ENCODE peak calls at places on chromosomes 6 and 20, in six cellular contexts. One of them, this sample, is unnamed.

GRCh38 chr6:21840428-21840827 is 246.9 kb downstream of the SOX4 start:
- DNase-seq in HAP-1: no peak
- DNase-seq in thoracic aorta: no peak
- DNase-seq in mucosa of descending colon: no peak
- DNase-seq in stimulated activated CD4-positive, alpha-beta T cell treated with anti-CD3 and anti-CD28 coated beads, Interleukin-1b, Interleukin-23, amount 100 ng/mL, for 4 hours: no peak
- DNase-seq in fibroblast of mammary gland: peak
- DNase-seq in this sample: no peak

GRCh38 chr6:119079288-119079809 is 885 bp upstream of the FAM184A start:
- DNase-seq in HAP-1: no peak
- DNase-seq in thoracic aorta: no peak
- DNase-seq in mucosa of descending colon: peak
- DNase-seq in stimulated activated CD4-positive, alpha-beta T cell treated with anti-CD3 and anti-CD28 coated beads, Interleukin-1b, Interleukin-23, amount 100 ng/mL, for 4 hours: no peak
- DNase-seq in fibroblast of mammary gland: peak
- DNase-seq in this sample: no peak

GRCh38 chr20:60895363-60896079 is 356.5 kb upstream of the CDH4 start:
- DNase-seq in HAP-1: no peak
- DNase-seq in thoracic aorta: no peak
- DNase-seq in mucosa of descending colon: no peak
- DNase-seq in stimulated activated CD4-positive, alpha-beta T cell treated with anti-CD3 and anti-CD28 coated beads, Interleukin-1b, Interleukin-23, amount 100 ng/mL, for 4 hours: no peak
- DNase-seq in fibroblast of mammary gland: no peak
- DNase-seq in this sample: no peak

GRCh38 chr6:136738178-136739057 is 53.9 kb downstream of the MAP3K5 start:
- DNase-seq in HAP-1: no peak
- DNase-seq in thoracic aorta: no peak
- DNase-seq in mucosa of descending colon: peak
- DNase-seq in stimulated activated CD4-positive, alpha-beta T cell treated with anti-CD3 and anti-CD28 coated beads, Interleukin-1b, Interleukin-23, amount 100 ng/mL, for 4 hours: no peak
- DNase-seq in fibroblast of mammary gland: peak
- DNase-seq in this sample: no peak

GRCh38 chr6:170272341-170273065 is 18.4 kb downstream of the DLL1 start:
- DNase-seq in HAP-1: no peak
- DNase-seq in thoracic aorta: no peak
- DNase-seq in mucosa of descending colon: no peak
- DNase-seq in stimulated activated CD4-positive, alpha-beta T cell treated with anti-CD3 and anti-CD28 coated beads, Interleukin-1b, Interleukin-23, amount 100 ng/mL, for 4 hours: no peak
- DNase-seq in fibroblast of mammary gland: no peak
- DNase-seq in this sample: no peak

GRCh38 chr6:149079911-149080501 is 237.5 kb upstream of the TAB2 start:
- DNase-seq in HAP-1: no peak
- DNase-seq in thoracic aorta: no peak
- DNase-seq in mucosa of descending colon: no peak
- DNase-seq in stimulated activated CD4-positive, alpha-beta T cell treated with anti-CD3 and anti-CD28 coated beads, Interleukin-1b, Interleukin-23, amount 100 ng/mL, for 4 hours: no peak
- DNase-seq in fibroblast of mammary gland: peak
- DNase-seq in this sample: no peak

GRCh38 chr6:37433657-37434271 is 743 bp downstream of the CMTR1 start:
- DNase-seq in HAP-1: no peak
- DNase-seq in thoracic aorta: no peak
- DNase-seq in mucosa of descending colon: no peak
- DNase-seq in stimulated activated CD4-positive, alpha-beta T cell treated with anti-CD3 and anti-CD28 coated beads, Interleukin-1b, Interleukin-23, amount 100 ng/mL, for 4 hours: peak
- DNase-seq in fibroblast of mammary gland: peak
- DNase-seq in this sample: peak

GRCh38 chr6:17102258-17102870 is 514 bp downstream of the STMND1 start:
- DNase-seq in HAP-1: no peak
- DNase-seq in thoracic aorta: no peak
- DNase-seq in mucosa of descending colon: peak
- DNase-seq in stimulated activated CD4-positive, alpha-beta T cell treated with anti-CD3 and anti-CD28 coated beads, Interleukin-1b, Interleukin-23, amount 100 ng/mL, for 4 hours: no peak
- DNase-seq in fibroblast of mammary gland: no peak
- DNase-seq in this sample: no peak

GRCh38 chr6:166707045-166707444 is 80.0 kb upstream of the RPS6KA2 start:
- DNase-seq in HAP-1: no peak
- DNase-seq in thoracic aorta: no peak
- DNase-seq in mucosa of descending colon: peak
- DNase-seq in stimulated activated CD4-positive, alpha-beta T cell treated with anti-CD3 and anti-CD28 coated beads, Interleukin-1b, Interleukin-23, amount 100 ng/mL, for 4 hours: no peak
- DNase-seq in fibroblast of mammary gland: peak
- DNase-seq in this sample: no peak

GRCh38 chr20:64077876-64078551 is 1.3 kb downstream of the RGS19 start:
- DNase-seq in HAP-1: no peak
- DNase-seq in thoracic aorta: no peak
- DNase-seq in mucosa of descending colon: peak
- DNase-seq in stimulated activated CD4-positive, alpha-beta T cell treated with anti-CD3 and anti-CD28 coated beads, Interleukin-1b, Interleukin-23, amount 100 ng/mL, for 4 hours: peak
- DNase-seq in fibroblast of mammary gland: no peak
- DNase-seq in this sample: no peak

GRCh38 chr6:149615805-149616204 is 32.7 kb downstream of the KATNA1 start:
- DNase-seq in HAP-1: peak
- DNase-seq in thoracic aorta: no peak
- DNase-seq in mucosa of descending colon: no peak
- DNase-seq in stimulated activated CD4-positive, alpha-beta T cell treated with anti-CD3 and anti-CD28 coated beads, Interleukin-1b, Interleukin-23, amount 100 ng/mL, for 4 hours: no peak
- DNase-seq in fibroblast of mammary gland: no peak
- DNase-seq in this sample: no peak

GRCh38 chr6:151330130-151330715 is 61.1 kb downstream of the ZBTB2 start:
- DNase-seq in HAP-1: no peak
- DNase-seq in thoracic aorta: no peak
- DNase-seq in mucosa of descending colon: no peak
- DNase-seq in stimulated activated CD4-positive, alpha-beta T cell treated with anti-CD3 and anti-CD28 coated beads, Interleukin-1b, Interleukin-23, amount 100 ng/mL, for 4 hours: no peak
- DNase-seq in fibroblast of mammary gland: peak
- DNase-seq in this sample: no peak

GRCh38 chr6:41970436-41970846 is 28.8 kb upstream of the CCND3 start:
- DNase-seq in HAP-1: peak
- DNase-seq in thoracic aorta: no peak
- DNase-seq in mucosa of descending colon: no peak
- DNase-seq in stimulated activated CD4-positive, alpha-beta T cell treated with anti-CD3 and anti-CD28 coated beads, Interleukin-1b, Interleukin-23, amount 100 ng/mL, for 4 hours: peak
- DNase-seq in fibroblast of mammary gland: peak
- DNase-seq in this sample: no peak

GRCh38 chr6:138645976-138646640 is 127.5 kb upstream of the CCDC28A start:
- DNase-seq in HAP-1: no peak
- DNase-seq in thoracic aorta: no peak
- DNase-seq in mucosa of descending colon: no peak
- DNase-seq in stimulated activated CD4-positive, alpha-beta T cell treated with anti-CD3 and anti-CD28 coated beads, Interleukin-1b, Interleukin-23, amount 100 ng/mL, for 4 hours: no peak
- DNase-seq in fibroblast of mammary gland: no peak
- DNase-seq in this sample: no peak

GRCh38 chr6:84441456-84441855 is 214.0 kb upstream of the CEP162 start:
- DNase-seq in HAP-1: no peak
- DNase-seq in thoracic aorta: no peak
- DNase-seq in mucosa of descending colon: no peak
- DNase-seq in stimulated activated CD4-positive, alpha-beta T cell treated with anti-CD3 and anti-CD28 coated beads, Interleukin-1b, Interleukin-23, amount 100 ng/mL, for 4 hours: no peak
- DNase-seq in fibroblast of mammary gland: peak
- DNase-seq in this sample: no peak

GRCh38 chr20:63635431-63636141 is 8.7 kb upstream of the GMEB2 start:
- DNase-seq in HAP-1: no peak
- DNase-seq in thoracic aorta: no peak
- DNase-seq in mucosa of descending colon: peak
- DNase-seq in stimulated activated CD4-positive, alpha-beta T cell treated with anti-CD3 and anti-CD28 coated beads, Interleukin-1b, Interleukin-23, amount 100 ng/mL, for 4 hours: peak
- DNase-seq in fibroblast of mammary gland: no peak
- DNase-seq in this sample: no peak

GRCh38 chr6:5398530-5398929 is 137.2 kb downstream of the FARS2 start:
- DNase-seq in HAP-1: peak
- DNase-seq in thoracic aorta: no peak
- DNase-seq in mucosa of descending colon: peak
- DNase-seq in stimulated activated CD4-positive, alpha-beta T cell treated with anti-CD3 and anti-CD28 coated beads, Interleukin-1b, Interleukin-23, amount 100 ng/mL, for 4 hours: no peak
- DNase-seq in fibroblast of mammary gland: peak
- DNase-seq in this sample: peak

GRCh38 chr6:89270951-89271721 is 44.0 kb downstream of the GABRR2 start:
- DNase-seq in HAP-1: no peak
- DNase-seq in thoracic aorta: no peak
- DNase-seq in mucosa of descending colon: no peak
- DNase-seq in stimulated activated CD4-positive, alpha-beta T cell treated with anti-CD3 and anti-CD28 coated beads, Interleukin-1b, Interleukin-23, amount 100 ng/mL, for 4 hours: no peak
- DNase-seq in fibroblast of mammary gland: no peak
- DNase-seq in this sample: no peak

GRCh38 chr20:48058611-48059559 is 273.6 kb upstream of the SULF2 start:
- DNase-seq in HAP-1: no peak
- DNase-seq in thoracic aorta: no peak
- DNase-seq in mucosa of descending colon: no peak
- DNase-seq in stimulated activated CD4-positive, alpha-beta T cell treated with anti-CD3 and anti-CD28 coated beads, Interleukin-1b, Interleukin-23, amount 100 ng/mL, for 4 hours: no peak
- DNase-seq in fibroblast of mammary gland: no peak
- DNase-seq in this sample: no peak

GRCh38 chr20:50721881-50722281 is 9.5 kb upstream of the PARD6B start:
- DNase-seq in HAP-1: no peak
- DNase-seq in thoracic aorta: peak
- DNase-seq in mucosa of descending colon: no peak
- DNase-seq in stimulated activated CD4-positive, alpha-beta T cell treated with anti-CD3 and anti-CD28 coated beads, Interleukin-1b, Interleukin-23, amount 100 ng/mL, for 4 hours: no peak
- DNase-seq in fibroblast of mammary gland: peak
- DNase-seq in this sample: no peak

GRCh38 chr6:125170376-125170775 is 16.8 kb downstream of the TPD52L1 start:
- DNase-seq in HAP-1: no peak
- DNase-seq in thoracic aorta: no peak
- DNase-seq in mucosa of descending colon: no peak
- DNase-seq in stimulated activated CD4-positive, alpha-beta T cell treated with anti-CD3 and anti-CD28 coated beads, Interleukin-1b, Interleukin-23, amount 100 ng/mL, for 4 hours: no peak
- DNase-seq in fibroblast of mammary gland: peak
- DNase-seq in this sample: no peak

GRCh38 chr6:26130581-26131247 is 43.5 kb downstream of the HFE start:
- DNase-seq in HAP-1: no peak
- DNase-seq in thoracic aorta: no peak
- DNase-seq in mucosa of descending colon: no peak
- DNase-seq in stimulated activated CD4-positive, alpha-beta T cell treated with anti-CD3 and anti-CD28 coated beads, Interleukin-1b, Interleukin-23, amount 100 ng/mL, for 4 hours: no peak
- DNase-seq in fibroblast of mammary gland: no peak
- DNase-seq in this sample: no peak

GRCh38 chr6:163635731-163636344 is 221.3 kb downstream of the QKI start:
- DNase-seq in HAP-1: no peak
- DNase-seq in thoracic aorta: no peak
- DNase-seq in mucosa of descending colon: no peak
- DNase-seq in stimulated activated CD4-positive, alpha-beta T cell treated with anti-CD3 and anti-CD28 coated beads, Interleukin-1b, Interleukin-23, amount 100 ng/mL, for 4 hours: no peak
- DNase-seq in fibroblast of mammary gland: no peak
- DNase-seq in this sample: no peak

GRCh38 chr6:22221630-22222029 is 75.2 kb downstream of the PRL start:
- DNase-seq in HAP-1: no peak
- DNase-seq in thoracic aorta: no peak
- DNase-seq in mucosa of descending colon: no peak
- DNase-seq in stimulated activated CD4-positive, alpha-beta T cell treated with anti-CD3 and anti-CD28 coated beads, Interleukin-1b, Interleukin-23, amount 100 ng/mL, for 4 hours: no peak
- DNase-seq in fibroblast of mammary gland: no peak
- DNase-seq in this sample: no peak

GRCh38 chr6:170292111-170292777 is 1.4 kb upstream of the DLL1 start:
- DNase-seq in HAP-1: no peak
- DNase-seq in thoracic aorta: no peak
- DNase-seq in mucosa of descending colon: peak
- DNase-seq in stimulated activated CD4-positive, alpha-beta T cell treated with anti-CD3 and anti-CD28 coated beads, Interleukin-1b, Interleukin-23, amount 100 ng/mL, for 4 hours: no peak
- DNase-seq in fibroblast of mammary gland: no peak
- DNase-seq in this sample: no peak

GRCh38 chr20:24747015-24747712 is 201.9 kb upstream of the CST7 start:
- DNase-seq in HAP-1: no peak
- DNase-seq in thoracic aorta: no peak
- DNase-seq in mucosa of descending colon: no peak
- DNase-seq in stimulated activated CD4-positive, alpha-beta T cell treated with anti-CD3 and anti-CD28 coated beads, Interleukin-1b, Interleukin-23, amount 100 ng/mL, for 4 hours: no peak
- DNase-seq in fibroblast of mammary gland: no peak
- DNase-seq in this sample: no peak

GRCh38 chr20:1813101-1813529 is 82.1 kb upstream of the SIRPA start:
- DNase-seq in HAP-1: no peak
- DNase-seq in thoracic aorta: peak
- DNase-seq in mucosa of descending colon: peak
- DNase-seq in stimulated activated CD4-positive, alpha-beta T cell treated with anti-CD3 and anti-CD28 coated beads, Interleukin-1b, Interleukin-23, amount 100 ng/mL, for 4 hours: no peak
- DNase-seq in fibroblast of mammary gland: peak
- DNase-seq in this sample: no peak

GRCh38 chr20:18524646-18525045 is 16.9 kb downstream of the SEC23B start:
- DNase-seq in HAP-1: no peak
- DNase-seq in thoracic aorta: no peak
- DNase-seq in mucosa of descending colon: no peak
- DNase-seq in stimulated activated CD4-positive, alpha-beta T cell treated with anti-CD3 and anti-CD28 coated beads, Interleukin-1b, Interleukin-23, amount 100 ng/mL, for 4 hours: no peak
- DNase-seq in fibroblast of mammary gland: peak
- DNase-seq in this sample: no peak

GRCh38 chr6:43263314-43264178 is 20.3 kb downstream of the TTBK1 start:
- DNase-seq in HAP-1: peak
- DNase-seq in thoracic aorta: peak
- DNase-seq in mucosa of descending colon: peak
- DNase-seq in stimulated activated CD4-positive, alpha-beta T cell treated with anti-CD3 and anti-CD28 coated beads, Interleukin-1b, Interleukin-23, amount 100 ng/mL, for 4 hours: peak
- DNase-seq in fibroblast of mammary gland: peak
- DNase-seq in this sample: no peak

GRCh38 chr6:3163248-3163594 is 5.9 kb upstream of the TUBB2A start:
- DNase-seq in HAP-1: no peak
- DNase-seq in thoracic aorta: no peak
- DNase-seq in mucosa of descending colon: no peak
- DNase-seq in stimulated activated CD4-positive, alpha-beta T cell treated with anti-CD3 and anti-CD28 coated beads, Interleukin-1b, Interleukin-23, amount 100 ng/mL, for 4 hours: no peak
- DNase-seq in fibroblast of mammary gland: no peak
- DNase-seq in this sample: no peak

GRCh38 chr6:16822975-16823374 is 61.7 kb upstream of the ATXN1 start:
- DNase-seq in HAP-1: no peak
- DNase-seq in thoracic aorta: no peak
- DNase-seq in mucosa of descending colon: no peak
- DNase-seq in stimulated activated CD4-positive, alpha-beta T cell treated with anti-CD3 and anti-CD28 coated beads, Interleukin-1b, Interleukin-23, amount 100 ng/mL, for 4 hours: no peak
- DNase-seq in fibroblast of mammary gland: no peak
- DNase-seq in this sample: no peak

GRCh38 chr6:81838031-81838430 is 85.5 kb upstream of the TENT5A start:
- DNase-seq in HAP-1: no peak
- DNase-seq in thoracic aorta: no peak
- DNase-seq in mucosa of descending colon: peak
- DNase-seq in stimulated activated CD4-positive, alpha-beta T cell treated with anti-CD3 and anti-CD28 coated beads, Interleukin-1b, Interleukin-23, amount 100 ng/mL, for 4 hours: no peak
- DNase-seq in fibroblast of mammary gland: no peak
- DNase-seq in this sample: no peak

GRCh38 chr6:6547111-6547879 is 41.2 kb upstream of the LY86 start:
- DNase-seq in HAP-1: peak
- DNase-seq in thoracic aorta: peak
- DNase-seq in mucosa of descending colon: peak
- DNase-seq in stimulated activated CD4-positive, alpha-beta T cell treated with anti-CD3 and anti-CD28 coated beads, Interleukin-1b, Interleukin-23, amount 100 ng/mL, for 4 hours: peak
- DNase-seq in fibroblast of mammary gland: peak
- DNase-seq in this sample: peak

GRCh38 chr6:16237242-16237641 is 1.1 kb upstream of the GMPR start:
- DNase-seq in HAP-1: no peak
- DNase-seq in thoracic aorta: no peak
- DNase-seq in mucosa of descending colon: no peak
- DNase-seq in stimulated activated CD4-positive, alpha-beta T cell treated with anti-CD3 and anti-CD28 coated beads, Interleukin-1b, Interleukin-23, amount 100 ng/mL, for 4 hours: no peak
- DNase-seq in fibroblast of mammary gland: no peak
- DNase-seq in this sample: no peak

GRCh38 chr6:6148192-6148815 is 141.6 kb upstream of the NRN1 start:
- DNase-seq in HAP-1: no peak
- DNase-seq in thoracic aorta: no peak
- DNase-seq in mucosa of descending colon: no peak
- DNase-seq in stimulated activated CD4-positive, alpha-beta T cell treated with anti-CD3 and anti-CD28 coated beads, Interleukin-1b, Interleukin-23, amount 100 ng/mL, for 4 hours: no peak
- DNase-seq in fibroblast of mammary gland: no peak
- DNase-seq in this sample: no peak

GRCh38 chr6:137724018-137724403 is 143.0 kb upstream of the TNFAIP3 start:
- DNase-seq in HAP-1: no peak
- DNase-seq in thoracic aorta: no peak
- DNase-seq in mucosa of descending colon: no peak
- DNase-seq in stimulated activated CD4-positive, alpha-beta T cell treated with anti-CD3 and anti-CD28 coated beads, Interleukin-1b, Interleukin-23, amount 100 ng/mL, for 4 hours: no peak
- DNase-seq in fibroblast of mammary gland: peak
- DNase-seq in this sample: no peak

GRCh38 chr6:84777888-84778287 is 13.5 kb upstream of the TBX18 start:
- DNase-seq in HAP-1: no peak
- DNase-seq in thoracic aorta: no peak
- DNase-seq in mucosa of descending colon: no peak
- DNase-seq in stimulated activated CD4-positive, alpha-beta T cell treated with anti-CD3 and anti-CD28 coated beads, Interleukin-1b, Interleukin-23, amount 100 ng/mL, for 4 hours: no peak
- DNase-seq in fibroblast of mammary gland: peak
- DNase-seq in this sample: no peak

GRCh38 chr6:29968130-29968529 is 25.8 kb downstream of the HLA-A start:
- DNase-seq in HAP-1: no peak
- DNase-seq in thoracic aorta: no peak
- DNase-seq in mucosa of descending colon: no peak
- DNase-seq in stimulated activated CD4-positive, alpha-beta T cell treated with anti-CD3 and anti-CD28 coated beads, Interleukin-1b, Interleukin-23, amount 100 ng/mL, for 4 hours: no peak
- DNase-seq in fibroblast of mammary gland: peak
- DNase-seq in this sample: no peak

GRCh38 chr20:63235399-63235983 is at the start of gene BIRC7:
- DNase-seq in HAP-1: no peak
- DNase-seq in thoracic aorta: no peak
- DNase-seq in mucosa of descending colon: no peak
- DNase-seq in stimulated activated CD4-positive, alpha-beta T cell treated with anti-CD3 and anti-CD28 coated beads, Interleukin-1b, Interleukin-23, amount 100 ng/mL, for 4 hours: no peak
- DNase-seq in fibroblast of mammary gland: peak
- DNase-seq in this sample: no peak